ENCODE peak calls at places on chromosome 21, in five cellular contexts. Z is HCT116, C is AG04450, W is colonic mucosa, U is mesothelial cell of epicardium. M is an unnamed sample.

GRCh38 chr21:32826317-32827167 is 55.0 kb upstream of the PAXBP1 start:
- DNase-seq in Z (peak; percentile 60), W (peak; percentile 66), U (no peak), C (peak; percentile 20), M (peak; percentile 36)

GRCh38 chr21:44952116-44952928 is 12.5 kb downstream of the SLX9 start:
- DNase-seq in C (no peak), Z (no peak), W (no peak), U (no peak), M (no peak)

GRCh38 chr21:45319461-45320211 is 31.9 kb upstream of the POFUT2 start:
- DNase-seq in C (no peak), Z (no peak), U (no peak), W (no peak), M (no peak)

GRCh38 chr21:31339736-31340135 is 4.3 kb downstream of the TIAM1 start:
- DNase-seq in U (no peak), Z (no peak), C (no peak), W (no peak), M (no peak)

GRCh38 chr21:41923641-41924342 is 30.0 kb downstream of the C2CD2 start:
- DNase-seq in C (no peak), Z (no peak), W (no peak), U (no peak), M (no peak)

GRCh38 chr21:20968391-20968790 is 29.8 kb upstream of the NCAM2 start:
- DNase-seq in U (no peak), W (no peak), C (no peak), Z (no peak), M (no peak)

GRCh38 chr21:33026299-33026858 is 644 bp downstream of the OLIG2 start:
- DNase-seq in Z (no peak), U (no peak), W (no peak), C (no peak), M (no peak)

GRCh38 chr21:42621828-42622199 is 31.6 kb upstream of the PDE9A start:
- DNase-seq in W (no peak), Z (no peak), U (no peak), C (no peak), M (no peak)

GRCh38 chr21:43939443-43940328 is 72.4 kb upstream of the TRAPPC10 start:
- DNase-seq in Z (no peak), U (no peak), C (no peak), W (no peak), M (peak; percentile 63)

GRCh38 chr21:40254540-40255455 is 387.6 kb downstream of the PCP4 start:
- DNase-seq in C (no peak), Z (no peak), U (no peak), W (no peak), M (no peak)

GRCh38 chr21:27225142-27225541 is 258.3 kb upstream of the ADAMTS5 start:
- DNase-seq in Z (no peak), U (no peak), C (no peak), W (no peak), M (no peak)

GRCh38 chr21:29568020-29568419 is 269.3 kb downstream of the BACH1 start:
- DNase-seq in W (no peak), C (no peak), Z (no peak), U (no peak), M (no peak)

GRCh38 chr21:32173106-32173755 is 105.6 kb downstream of the MIS18A start:
- DNase-seq in W (no peak), U (no peak), C (no peak), Z (no peak), M (no peak)

GRCh38 chr21:42218836-42219605 is at the start of gene ABCG1:
- DNase-seq in Z (no peak), C (no peak), W (peak; percentile 73), U (peak; percentile 58), M (peak; percentile 64)

GRCh38 chr21:26941436-26941835 is 25.5 kb downstream of the ADAMTS5 start:
- DNase-seq in U (no peak), C (no peak), Z (no peak), W (no peak), M (no peak)

GRCh38 chr21:41843584-41843983 is 35.6 kb downstream of the PRDM15 start:
- DNase-seq in Z (no peak), W (no peak), C (no peak), U (no peak), M (no peak)

GRCh38 chr21:31802331-31802730 is 70.4 kb upstream of the SCAF4 start:
- DNase-seq in U (no peak), W (no peak), C (no peak), Z (no peak), M (no peak)

GRCh38 chr21:46635324-46636180 is at the start of gene PRMT2:
- DNase-seq in W (peak; percentile 97), Z (peak; percentile 91), U (peak; percentile 100), C (peak; percentile 95), M (peak; percentile 99)
- TF ChIP-seq CTCF in W (no peak), Z (no peak), U (peak; percentile 6), C (no peak), M (no peak)

GRCh38 chr21:16071761-16072160 is 342.0 kb downstream of the USP25 start:
- DNase-seq in C (no peak), W (no peak), Z (no peak), U (no peak), M (no peak)

GRCh38 chr21:16071082-16071481 is 341.3 kb downstream of the USP25 start:
- DNase-seq in W (no peak), Z (no peak), U (no peak), C (no peak), M (no peak)

GRCh38 chr21:16069713-16070112 is 339.9 kb downstream of the USP25 start:
- DNase-seq in U (no peak), W (no peak), C (no peak), Z (no peak), M (no peak)

GRCh38 chr21:16072176-16072575 is 342.4 kb downstream of the USP25 start:
- DNase-seq in Z (no peak), C (no peak), U (no peak), W (no peak), M (no peak)

GRCh38 chr21:16070207-16070651 is 340.4 kb downstream of the USP25 start:
- DNase-seq in W (no peak), U (no peak), Z (no peak), C (no peak), M (no peak)
- TF ChIP-seq CTCF in W (no peak), U (no peak), Z (no peak), C (no peak), M (peak; percentile 19)

GRCh38 chr21:18249542-18250152 is 5.0 kb downstream of the CHODL start:
- DNase-seq in U (no peak), W (no peak), Z (no peak), C (no peak), M (no peak)
- TF ChIP-seq CTCF in U (no peak), W (no peak), Z (no peak), C (no peak), M (no peak)

GRCh38 chr21:37065561-37066177 is 7.2 kb downstream of the PIGP start:
- DNase-seq in C (no peak), U (no peak), W (no peak), Z (no peak), M (no peak)

GRCh38 chr21:37062592-37062933 is 10.3 kb downstream of the PIGP start:
- DNase-seq in Z (no peak), U (no peak), C (no peak), W (no peak), M (no peak)

GRCh38 chr21:37064841-37065240 is 8.0 kb downstream of the PIGP start:
- DNase-seq in Z (no peak), W (no peak), U (no peak), C (no peak), M (no peak)

GRCh38 chr21:37061926-37062591 is 10.8 kb downstream of the PIGP start:
- DNase-seq in Z (no peak), U (no peak), C (no peak), W (no peak), M (no peak)

DNA sequence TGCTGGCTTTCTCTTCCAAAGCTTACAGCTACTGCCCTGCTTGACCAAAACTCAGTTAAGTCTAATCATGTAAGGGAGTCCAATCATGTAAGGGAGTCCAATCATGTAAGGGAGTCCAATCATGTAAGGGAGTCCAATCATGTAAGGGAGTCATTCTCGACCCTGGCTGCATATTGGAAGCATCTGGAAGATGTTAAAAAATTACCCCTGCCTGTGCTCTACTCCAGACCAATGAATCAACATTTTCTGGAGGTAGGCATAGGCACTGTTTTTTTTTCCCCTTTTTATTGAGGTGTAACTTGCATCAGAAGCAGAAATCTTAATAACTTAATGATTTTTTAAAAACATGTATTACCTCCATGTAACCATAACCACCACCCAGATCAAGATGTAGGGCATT is 9.4 kb downstream of the PIGP start:
- DNase-seq in W (no peak), U (no peak), C (no peak), Z (no peak), M (no peak)
- TF ChIP-seq CTCF in W (no peak), U (no peak), C (no peak), Z (no peak), M (no peak)

GRCh38 chr21:37087188-37087587 is 14.1 kb downstream of the TTC3 start:
- DNase-seq in Z (peak; percentile 29), W (no peak), C (no peak), U (no peak), M (no peak)
- TF ChIP-seq CTCF in Z (peak; percentile 49), W (no peak), C (peak; percentile 66), U (no peak), M (peak; percentile 47)

GRCh38 chr21:35711213-35711612 is 349.1 kb downstream of the SETD4 start:
- DNase-seq in U (no peak), C (no peak), Z (no peak), W (no peak), M (no peak)
- TF ChIP-seq CTCF in U (no peak), C (no peak), Z (no peak), W (no peak), M (no peak)

DNA sequence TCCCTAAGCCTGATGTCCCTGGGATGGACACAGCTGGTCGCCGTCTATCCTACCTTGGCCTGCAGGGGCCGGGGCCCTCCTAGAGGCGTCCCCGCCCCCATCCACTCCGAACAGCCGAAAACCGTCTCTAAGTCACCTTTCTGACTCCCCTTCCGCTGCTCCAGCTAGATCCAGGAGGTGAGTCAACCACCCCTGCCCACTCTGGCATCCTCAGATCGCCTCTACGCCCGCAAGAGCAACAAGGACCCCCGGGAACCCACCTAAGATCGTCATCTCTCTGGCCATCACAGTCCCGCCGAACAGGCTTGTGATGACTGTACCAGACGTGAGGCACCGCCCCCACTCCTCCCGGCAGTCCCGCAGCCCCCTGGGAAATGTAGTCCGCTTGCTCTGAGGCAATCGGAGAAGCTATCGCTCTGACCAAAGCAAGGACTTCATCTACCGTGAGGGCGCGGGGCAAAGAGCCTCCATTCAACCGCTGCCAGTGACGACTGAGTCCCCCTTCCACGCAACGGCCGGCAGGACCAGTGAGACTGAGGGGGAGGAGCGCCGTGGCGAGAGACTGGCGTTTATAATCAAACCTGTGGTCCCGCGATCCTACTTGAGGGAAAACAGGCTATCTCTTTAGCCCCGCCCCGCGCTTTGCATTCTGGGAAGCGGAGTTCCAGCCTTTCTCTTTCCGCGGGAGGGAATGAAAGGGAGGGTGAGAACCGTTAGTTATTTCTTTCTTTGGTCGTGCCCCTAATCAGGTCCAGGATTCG is at the start of gene HSPA13:
- DNase-seq in U (peak; percentile 97), Z (peak; percentile 98), W (peak; percentile 100), C (peak; percentile 99), M (peak; percentile 48)
- TF ChIP-seq CTCF in U (no peak), Z (no peak), W (no peak), C (peak; percentile 13), M (no peak)